ENCODE peak calls at places on chromosomes 11 and 22, in six cellular contexts. Z, F, R, M, Q and N are unnamed samples.

GRCh38 chr22:48546653-48547424 is 1280.8 kb downstream of the BRD1 start:
- DNase-seq in Z (no peak), F (no peak), R (no peak), M (no peak), Q (no peak), N (no peak)

GRCh38 chr11:28836285-28837081 is 728.3 kb downstream of the METTL15 start:
- DNase-seq in Z (no peak), F (peak), R (no peak), M (no peak), Q (no peak), N (peak)

GRCh38 chr11:130601141-130601540 is 152.7 kb downstream of the ADAMTS15 start:
- DNase-seq in Z (peak), F (no peak), R (no peak), M (peak), Q (peak), N (no peak)

GRCh38 chr22:27879923-27880322 is 39.1 kb downstream of the PITPNB start:
- DNase-seq in Z (no peak), F (peak), R (no peak), M (no peak), Q (no peak), N (peak)

GRCh38 chr22:38618258-38618657 is 37.9 kb downstream of the FAM227A start:
- DNase-seq in Z (no peak), F (no peak), R (no peak), M (no peak), Q (no peak), N (no peak)

GRCh38 chr11:92295175-92296137 is 70.8 kb downstream of the FAT3 start:
- DNase-seq in Z (peak), F (no peak), R (no peak), M (no peak), Q (no peak), N (no peak)

GRCh38 chr22:49209452-49210195 is 618.0 kb downstream of the BRD1 start:
- DNase-seq in Z (no peak), F (no peak), R (peak), M (peak), Q (no peak), N (no peak)

GRCh38 chr11:78170874-78171549 is 17.4 kb downstream of the KCTD21 start:
- DNase-seq in Z (no peak), F (no peak), R (no peak), M (no peak), Q (no peak), N (no peak)

GRCh38 chr22:27494821-27495220 is 306.7 kb downstream of the MN1 start:
- DNase-seq in Z (no peak), F (no peak), R (no peak), M (no peak), Q (no peak), N (no peak)

GRCh38 chr22:38298312-38299000 is 18.8 kb downstream of the CSNK1E start:
- DNase-seq in Z (no peak), F (no peak), R (peak), M (no peak), Q (no peak), N (peak)

GRCh38 chr11:41955635-41956400 is 496.4 kb upstream of the LRRC4C start:
- DNase-seq in Z (no peak), F (no peak), R (no peak), M (no peak), Q (no peak), N (no peak)

GRCh38 chr11:134541355-134541754 is 129.3 kb upstream of the B3GAT1 start:
- DNase-seq in Z (no peak), F (no peak), R (peak), M (no peak), Q (no peak), N (no peak)

GRCh38 chr11:61718046-61718531 is 34.3 kb upstream of the MYRF start:
- DNase-seq in Z (no peak), F (no peak), R (no peak), M (no peak), Q (peak), N (no peak)

GRCh38 chr11:102287963-102288744 is 29.1 kb upstream of the BIRC3 start:
- DNase-seq in Z (no peak), F (peak), R (peak), M (peak), Q (peak), N (peak)

GRCh38 chr22:31229402-31230140 is 17.5 kb downstream of the LIMK2 start:
- DNase-seq in Z (no peak), F (peak), R (peak), M (peak), Q (peak), N (no peak)

GRCh38 chr11:63845305-63845704 is 6.4 kb downstream of the MARK2 start:
- DNase-seq in Z (no peak), F (no peak), R (no peak), M (no peak), Q (no peak), N (peak)

GRCh38 chr11:74147199-74147929 is 23.4 kb downstream of the C2CD3 start:
- DNase-seq in Z (no peak), F (no peak), R (peak), M (no peak), Q (no peak), N (no peak)

GRCh38 chr11:121696947-121697346 is 244.2 kb upstream of the SORL1-AS1 start:
- DNase-seq in Z (peak), F (no peak), R (no peak), M (no peak), Q (no peak), N (no peak)

GRCh38 chr22:46143491-46144147 is 6.7 kb upstream of the PPARA start:
- DNase-seq in Z (no peak), F (no peak), R (no peak), M (no peak), Q (no peak), N (no peak)

GRCh38 chr11:210122-210802 is 2.8 kb downstream of the RIC8A start:
- DNase-seq in Z (no peak), F (no peak), R (peak), M (no peak), Q (no peak), N (peak)

GRCh38 chr11:87739766-87740165 is 435.5 kb downstream of the RAB38 start:
- DNase-seq in Z (no peak), F (no peak), R (no peak), M (no peak), Q (no peak), N (no peak)

GRCh38 chr11:16494918-16495691 is 138.8 kb upstream of the SOX6 start:
- DNase-seq in Z (no peak), F (no peak), R (no peak), M (no peak), Q (no peak), N (no peak)

GRCh38 chr11:48005878-48006277 is 25.5 kb downstream of the PTPRJ start:
- DNase-seq in Z (no peak), F (no peak), R (no peak), M (no peak), Q (no peak), N (no peak)

GRCh38 chr22:49369726-49370717 is 457.7 kb downstream of the BRD1 start:
- DNase-seq in Z (no peak), F (no peak), R (peak), M (no peak), Q (no peak), N (no peak)

GRCh38 chr11:37512156-37512780 is 914.2 kb upstream of the RAG2 start:
- DNase-seq in Z (no peak), F (no peak), R (no peak), M (no peak), Q (no peak), N (no peak)

GRCh38 chr22:47094861-47095330 is 332.4 kb downstream of the TBC1D22A start:
- DNase-seq in Z (no peak), F (no peak), R (peak), M (no peak), Q (no peak), N (no peak)

GRCh38 chr11:17846852-17847453 is 112.4 kb downstream of the KCNC1 start:
- DNase-seq in Z (no peak), F (no peak), R (no peak), M (no peak), Q (no peak), N (peak)

GRCh38 chr11:34356918-34357645 is 728 bp downstream of the ABTB2 start:
- DNase-seq in Z (peak), F (peak), R (peak), M (peak), Q (peak), N (no peak)

GRCh38 chr22:26768986-26769385 is 111.6 kb downstream of the MIAT start:
- DNase-seq in Z (no peak), F (no peak), R (no peak), M (no peak), Q (no peak), N (no peak)

GRCh38 chr22:46425011-46425410 is 89.5 kb downstream of the TRMU start:
- DNase-seq in Z (no peak), F (no peak), R (no peak), M (no peak), Q (no peak), N (no peak)

GRCh38 chr11:7924526-7924925 is 6.5 kb downstream of the OR10A6 start:
- DNase-seq in Z (no peak), F (no peak), R (no peak), M (peak), Q (no peak), N (no peak)

GRCh38 chr11:107702723-107703122 is 9.1 kb downstream of the SLN start:
- DNase-seq in Z (no peak), F (no peak), R (no peak), M (no peak), Q (no peak), N (no peak)

GRCh38 chr11:92070026-92070889 is 154.4 kb upstream of the FAT3 start:
- DNase-seq in Z (no peak), F (no peak), R (no peak), M (no peak), Q (no peak), N (no peak)

GRCh38 chr22:45966320-45966891 is 10.6 kb downstream of the WNT7B start:
- DNase-seq in Z (no peak), F (no peak), R (no peak), M (peak), Q (no peak), N (no peak)

GRCh38 chr11:45296085-45296484 is 9.9 kb upstream of the SYT13 start:
- DNase-seq in Z (peak), F (no peak), R (no peak), M (no peak), Q (no peak), N (no peak)

GRCh38 chr11:35180311-35181233 is 41.6 kb downstream of the CD44 start:
- DNase-seq in Z (no peak), F (no peak), R (no peak), M (no peak), Q (no peak), N (no peak)

GRCh38 chr11:127627629-127628462 is 627.3 kb upstream of the KIRREL3 start:
- DNase-seq in Z (no peak), F (no peak), R (no peak), M (peak), Q (peak), N (no peak)

GRCh38 chr11:100752371-100753073 is 65.4 kb downstream of the ARHGAP42 start:
- DNase-seq in Z (no peak), F (no peak), R (no peak), M (no peak), Q (no peak), N (no peak)

DNA sequence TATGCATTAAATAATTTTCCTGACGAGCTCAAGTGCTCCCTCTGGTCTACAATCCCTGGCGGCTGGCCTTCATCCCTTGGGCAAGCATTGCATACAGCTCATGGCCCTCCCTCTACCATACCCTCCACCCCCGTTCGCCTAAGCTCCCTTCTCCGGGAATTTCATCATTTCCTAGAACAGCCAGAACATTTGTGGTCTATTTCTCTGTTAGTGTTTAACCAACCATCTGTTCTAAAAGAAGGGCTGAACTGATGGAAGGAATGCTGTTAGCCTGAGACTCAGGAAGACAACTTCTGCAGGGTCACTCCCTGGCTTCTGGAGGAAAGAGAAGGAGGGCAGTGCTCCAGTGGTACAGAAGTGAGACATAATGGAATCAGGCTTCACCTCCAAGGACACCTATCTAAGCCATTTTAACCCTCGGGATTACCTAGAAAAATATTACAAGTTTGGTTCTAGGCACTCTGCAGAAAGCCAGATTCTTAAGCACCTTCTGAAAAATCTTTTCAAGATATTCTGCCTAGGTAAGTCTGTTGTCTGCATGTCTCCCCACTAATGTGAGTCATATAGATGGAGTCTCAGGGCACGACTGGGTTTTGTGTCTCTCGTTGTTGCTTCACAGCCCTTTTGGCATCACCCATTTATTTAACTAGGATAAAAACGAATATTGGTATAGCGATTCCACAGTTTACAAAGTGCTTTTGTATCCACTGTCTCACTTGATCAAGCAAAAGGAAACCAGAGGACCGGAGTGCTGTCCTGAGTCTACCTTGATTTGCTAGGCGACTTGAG is at the start of gene NNMT:
- DNase-seq in Z (peak), F (peak), R (peak), M (peak), Q (peak), N (no peak)
- TF ChIP-seq POLR2A in Z (peak), F (peak), R (peak), M (peak), Q (peak), N (peak)

GRCh38 chr11:66347425-66348276 is at the start of gene B4GAT1:
- DNase-seq in Z (peak), F (peak), R (peak), M (peak), Q (peak), N (no peak)
- TF ChIP-seq POLR2A in Z (no peak), F (no peak), R (peak), M (peak), Q (peak), N (peak)

GRCh38 chr11:111730871-111731591 is 35.2 kb downstream of the PPP2R1B start:
- DNase-seq in Z (no peak), F (no peak), R (no peak), M (peak), Q (peak), N (no peak)
- TF ChIP-seq POLR2A in Z (no peak), F (peak), R (no peak), M (peak), Q (no peak), N (no peak)

GRCh38 chr11:65496304-65497140 is 2.3 kb upstream of the MALAT1 start:
- DNase-seq in Z (no peak), F (peak), R (peak), M (no peak), Q (peak), N (no peak)
- TF ChIP-seq POLR2A in Z (no peak), F (no peak), R (no peak), M (no peak), Q (no peak), N (no peak)

DNA sequence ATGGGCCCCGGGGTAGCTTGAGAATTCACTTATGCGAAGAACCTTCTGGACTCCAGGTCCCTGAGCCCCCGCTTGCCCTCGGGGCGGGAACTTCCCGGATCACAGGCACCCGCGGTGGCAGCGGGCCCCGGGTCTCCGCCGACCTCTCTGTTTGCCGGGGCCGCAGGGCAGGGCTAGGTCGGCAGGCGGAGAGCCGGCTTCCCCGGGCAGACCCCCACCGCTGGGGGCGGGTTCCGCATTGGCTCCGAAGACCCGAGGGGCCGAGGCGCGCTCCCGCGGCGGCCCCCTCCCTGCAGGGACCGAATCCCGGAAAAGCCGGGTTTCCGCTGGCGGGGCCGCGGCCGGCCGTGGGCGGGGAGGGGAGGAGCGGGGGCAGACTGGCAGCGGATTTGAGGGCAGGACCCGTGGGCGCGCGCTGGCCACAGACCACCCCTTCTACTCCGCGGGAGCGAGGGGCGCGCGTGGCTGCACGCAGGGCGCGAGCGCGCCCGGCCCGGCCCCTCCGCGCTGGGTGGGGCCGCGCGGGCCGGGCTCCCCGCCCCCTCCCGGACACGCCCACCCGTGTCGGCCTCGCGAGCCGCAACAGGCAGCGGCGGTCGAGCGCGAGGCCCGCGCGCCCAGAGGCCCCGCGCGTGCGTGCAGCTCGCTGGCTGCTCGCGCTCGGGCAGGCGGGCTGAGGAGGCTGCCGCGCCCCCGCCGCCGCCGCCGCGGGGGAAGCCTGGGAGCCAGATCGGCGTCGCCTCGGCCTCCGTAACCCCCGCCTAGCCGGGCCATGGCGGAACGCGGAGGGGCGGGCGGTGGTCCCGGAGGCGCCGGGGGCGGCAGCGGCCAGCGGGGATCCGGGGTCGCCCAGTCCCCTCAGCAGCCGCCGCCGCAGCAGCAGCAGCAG is at the start of gene PACS1:
- DNase-seq in Z (no peak), F (peak), R (peak), M (peak), Q (peak), N (peak)
- TF ChIP-seq POLR2A in Z (no peak), F (peak), R (peak), M (peak), Q (peak), N (peak)